ENCODE peak calls at places on chromosomes 11 and 22, in four cellular contexts. S is K562, I is A549, D is H1. Y is an unnamed sample. For H3K4me1, the result is how much of the 10 kb centered on the place peaks cover.

GRCh38 chr22:17085277-17086091 is 684 bp downstream of the IL17RA start:
- DNase-seq in I (no peak), S (peak), D (peak), Y (no peak)

GRCh38 chr22:21714059-21714770 is 21.4 kb downstream of the YPEL1 start:
- DNase-seq in D (no peak), I (no peak), S (peak), Y (no peak)

GRCh38 chr11:119641991-119642745 is 86.8 kb downstream of the NECTIN1 start:
- DNase-seq in D (no peak), S (peak), I (peak), Y (peak)

GRCh38 chr11:126124284-126124683 is 61.6 kb upstream of the CDON start:
- DNase-seq in I (no peak), D (no peak), S (no peak), Y (no peak)

GRCh38 chr11:32173435-32173834 is 82.6 kb downstream of the RCN1 start:
- DNase-seq in I (peak), D (peak), S (peak), Y (peak)

GRCh38 chr11:64428685-64429084 is 69.7 kb downstream of the RPS6KA4 start:
- DNase-seq in S (no peak), I (no peak), D (no peak), Y (no peak)

GRCh38 chr11:103936059-103936458 is 100.4 kb upstream of the DDI1 start:
- DNase-seq in D (no peak), I (no peak), S (no peak), Y (no peak)

GRCh38 chr22:48869161-48869560 is 958.5 kb downstream of the BRD1 start:
- DNase-seq in S (no peak), D (no peak), I (no peak), Y (no peak)

GRCh38 chr11:50174189-50174588 is 141.5 kb downstream of the OR4C45 start:
- DNase-seq in D (no peak), S (no peak), I (no peak), Y (no peak)

GRCh38 chr11:12274558-12275197 is 102.7 kb upstream of the PARVA start:
- DNase-seq in D (no peak), S (peak), I (no peak), Y (no peak)

GRCh38 chr22:17655289-17655688 is 16.7 kb downstream of the BCL2L13 start:
- DNase-seq in D (no peak), I (no peak), S (no peak), Y (no peak)

GRCh38 chr11:69890476-69890875 is 71.3 kb upstream of the FGF3 start:
- DNase-seq in D (no peak), S (no peak), I (no peak), Y (no peak)

GRCh38 chr11:19713221-19714092 is 820 bp downstream of the NAV2 start:
- DNase-seq in S (no peak), I (no peak), D (peak), Y (peak)

GRCh38 chr11:110131386-110132123 is 38.4 kb downstream of the ZC3H12C start:
- DNase-seq in D (no peak), S (no peak), I (no peak), Y (no peak)

GRCh38 chr11:17229481-17230152 is 21.8 kb upstream of the PIK3C2A start:
- DNase-seq in S (no peak), D (no peak), I (no peak), Y (no peak)

GRCh38 chr11:8805256-8805655 is 105.7 kb upstream of the AKIP1 start:
- DNase-seq in D (no peak), S (no peak), I (no peak), Y (no peak)
- H3K4me1 ChIP-seq in D (under half), S (under half), I (under half), Y (under half)

GRCh38 chr11:121741954-121742361 is 289.2 kb upstream of the SORL1-AS1 start:
- DNase-seq in S (no peak), I (no peak), D (no peak), Y (no peak)

GRCh38 chr11:121743285-121743684 is 290.5 kb upstream of the SORL1-AS1 start:
- DNase-seq in S (no peak), I (no peak), D (no peak), Y (no peak)

GRCh38 chr11:121741316-121741715 is 288.5 kb upstream of the SORL1-AS1 start:
- DNase-seq in S (no peak), D (no peak), I (no peak), Y (no peak)

DNA sequence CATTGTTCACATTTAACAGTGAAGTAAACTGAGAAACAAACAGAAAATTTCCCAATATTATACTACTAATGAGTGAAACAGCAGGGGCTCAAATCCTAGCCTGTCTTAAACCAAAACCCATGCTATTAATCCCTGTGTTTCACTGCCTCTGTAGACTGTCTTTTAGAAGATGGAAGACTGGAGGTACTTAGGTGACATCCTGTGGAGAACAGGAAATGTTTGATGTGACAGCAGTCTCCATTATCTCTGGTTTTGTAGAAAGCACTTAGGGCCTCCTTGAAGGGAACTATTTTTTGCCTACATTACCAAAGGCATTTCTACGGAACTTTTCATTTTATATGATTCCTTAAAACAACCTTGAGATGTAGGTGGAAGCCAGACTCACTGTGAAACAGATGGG is 288.1 kb upstream of the SORL1-AS1 start:
- DNase-seq in I (no peak), D (no peak), S (no peak), Y (no peak)
- H3K27ac ChIP-seq in I (no peak), D (no peak), S (no peak), Y (no peak)

GRCh38 chr22:46531776-46532175 is 5.6 kb downstream of the CELSR1 start:
- DNase-seq in S (no peak), I (no peak), D (no peak), Y (no peak)
- TF ChIP-seq JUN in S (no peak), I (no peak), D (no peak), Y (no peak)

GRCh38 chr11:47021965-47022364 is 85.4 kb downstream of the CSTPP1 start:
- DNase-seq in D (no peak), S (no peak), I (no peak), Y (no peak)
- H3K4me1 ChIP-seq in D (under half), S (under half), I (under half), Y (under half)

GRCh38 chr11:65565624-65566453 is 4.4 kb upstream of the ZNRD2 start:
- DNase-seq in D (no peak), S (no peak), I (no peak), Y (peak)
- H3K27ac ChIP-seq in D (no peak), S (no peak), I (no peak), Y (peak)

GRCh38 chr22:19855504-19856409 is 1.1 kb upstream of the GNB1L start:
- DNase-seq in I (peak), D (no peak), S (peak), Y (peak)
- TF ChIP-seq JUN in I (no peak), D (no peak), S (no peak), Y (no peak)

DNA sequence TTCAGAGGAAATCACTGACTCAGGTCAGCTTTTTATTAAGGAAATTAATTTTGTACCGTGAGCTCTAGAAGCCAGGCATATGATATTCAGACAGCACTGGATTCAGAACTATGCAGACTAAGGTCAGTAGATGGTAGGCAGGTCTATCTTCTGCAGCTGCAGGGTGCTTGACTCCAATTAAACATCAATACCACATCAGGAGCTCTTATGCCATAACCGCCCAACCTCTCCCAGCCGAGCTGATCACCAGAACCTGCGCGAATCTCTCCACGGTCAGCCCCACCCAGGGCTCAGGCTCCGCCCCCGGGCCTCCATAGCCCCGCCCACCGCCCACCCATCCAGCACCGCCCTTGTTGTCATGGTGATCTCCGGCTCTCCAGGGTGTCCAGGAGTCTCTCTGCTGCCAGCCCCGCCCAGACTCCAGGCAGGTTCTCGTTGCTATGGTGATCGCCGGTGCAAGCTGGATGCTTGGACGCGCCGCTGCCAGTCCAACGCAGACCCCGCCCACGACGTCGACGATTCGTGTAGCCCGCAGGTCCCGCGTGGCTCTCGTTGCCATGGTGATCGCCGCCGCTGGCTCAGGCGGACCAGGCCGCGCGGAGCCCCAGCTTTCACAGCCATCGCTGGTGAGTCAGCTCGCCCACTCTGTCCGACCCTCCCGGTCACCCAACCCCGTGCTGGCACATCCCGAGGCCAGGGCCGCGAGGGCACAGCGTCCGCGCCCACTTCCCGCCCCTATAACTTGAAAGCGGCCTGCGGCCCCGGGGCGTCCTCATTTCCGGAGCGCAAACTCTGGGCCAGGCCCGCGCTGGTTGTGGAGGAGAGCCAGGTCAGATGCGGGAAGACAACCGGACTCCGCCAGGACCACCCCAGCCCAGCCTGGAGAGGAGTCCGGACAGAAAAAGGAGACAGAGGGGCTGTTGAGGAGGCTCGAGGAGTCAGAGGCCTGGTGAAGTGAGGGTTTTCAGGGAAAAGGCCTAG is at the start of gene RAB36:
- DNase-seq in D (peak), I (peak), S (peak), Y (peak)
- H3K4me1 ChIP-seq in D (under half), I (under half), S (under half), Y (under half)

GRCh38 chr11:130062030-130062429 is 7.7 kb upstream of the APLP2 start:
- DNase-seq in I (no peak), S (no peak), D (no peak), Y (no peak)
- H3K27ac ChIP-seq in I (no peak), S (no peak), D (no peak), Y (no peak)

GRCh38 chr11:76859708-76860233 is 947 bp upstream of the ACER3 start:
- DNase-seq in S (no peak), D (no peak), I (no peak), Y (no peak)
- TF ChIP-seq JUN in S (no peak), D (no peak), I (no peak), Y (no peak)

GRCh38 chr22:38308791-38309498 is 8.3 kb downstream of the CSNK1E start:
- DNase-seq in I (no peak), S (no peak), D (no peak), Y (no peak)
- H3K4me1 ChIP-seq in I (half or more), S (under half), D (under half), Y (under half)

Y was measured in endothelial cell of umbilical vein.